ENCODE peak calls at places on chromosomes 12 and 14, in eight cellular contexts. L, C, U, N, P, G, B and Q are unnamed samples.
A peak's percentile ranks its signal among the peaks of the same experiment; 100 is the strongest.

GRCh38 chr12:89117448-89118034 is 234.8 kb downstream of the DUSP6 start:
- DNase-seq in C (no peak), P (no peak), U (no peak), N (no peak), G (no peak), B (no peak), L (no peak), Q (no peak)

GRCh38 chr12:92927436-92928116 is 1.5 kb downstream of the EEA1 start:
- DNase-seq in C (peak; percentile 69), G (no peak), L (no peak), N (peak; percentile 45), U (peak; percentile 76), B (peak; percentile 45), P (no peak), Q (no peak)

GRCh38 chr12:60266381-60266852 is 670.6 kb downstream of the SLC16A7 start:
- DNase-seq in U (peak; percentile 87), P (no peak), L (no peak), G (no peak), C (peak; percentile 85), B (peak; percentile 84), N (no peak), Q (no peak)

GRCh38 chr14:68658029-68658509 is 134.8 kb downstream of the ZFP36L1 start:
- DNase-seq in B (no peak), P (no peak), C (no peak), L (no peak), N (no peak), U (no peak), G (no peak), Q (no peak)

GRCh38 chr12:89954259-89954658 is 245.6 kb upstream of the ATP2B1 start:
- DNase-seq in B (no peak), G (no peak), P (no peak), U (no peak), C (no peak), N (no peak), L (no peak), Q (no peak)

GRCh38 chr14:59484611-59485174 is 376 bp downstream of the JKAMP start:
- DNase-seq in L (no peak), B (peak; percentile 26), P (no peak), G (no peak), C (peak; percentile 48), U (no peak), N (no peak), Q (no peak)

GRCh38 chr12:132840536-132840935 is 11.9 kb upstream of the GOLGA3 start:
- DNase-seq in P (no peak), L (no peak), B (no peak), N (no peak), G (no peak), C (no peak), U (no peak), Q (no peak)

GRCh38 chr14:56310643-56311042 is 192.4 kb downstream of the PELI2 start:
- DNase-seq in G (no peak), N (no peak), L (no peak), C (peak; percentile 33), B (no peak), U (peak; percentile 56), P (peak; percentile 57), Q (no peak)

GRCh38 chr14:35669782-35670181 is 135.8 kb downstream of the INSM2 start:
- DNase-seq in B (peak; percentile 5), G (no peak), P (no peak), N (no peak), U (peak; percentile 83), C (peak; percentile 5), L (no peak), Q (no peak)

DNA sequence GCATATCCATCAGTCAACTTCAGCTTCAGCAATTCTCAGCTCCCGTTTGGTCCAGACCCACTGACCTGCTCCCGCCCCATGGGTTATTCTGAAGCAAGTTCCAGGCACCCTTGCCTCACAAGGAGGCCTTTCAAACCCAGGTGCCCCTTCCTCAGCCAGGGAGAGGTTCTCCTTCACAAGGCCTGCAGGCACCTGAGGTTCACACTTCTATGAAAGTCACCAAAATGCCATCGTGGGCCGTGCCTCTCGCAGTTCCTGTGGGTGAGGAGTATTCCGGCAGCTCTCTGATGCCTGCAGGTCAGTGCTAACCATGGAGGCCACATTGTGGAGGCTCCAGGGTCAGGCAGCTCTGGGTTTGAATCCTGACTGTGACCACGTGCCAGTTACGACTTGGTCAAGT is 40.2 kb upstream of the BCL7A start:
- DNase-seq in U (no peak), L (no peak), B (no peak), G (no peak), P (no peak), N (no peak), C (no peak), Q (no peak)
- H3K4me1 ChIP-seq in U (peaks cover 4% of the 10 kb centered on the region), L (no peaks in the 10 kb centered on the region), B (no peaks in the 10 kb centered on the region), G (no peaks in the 10 kb centered on the region), P (no peaks in the 10 kb centered on the region), N (peaks cover 6% of the 10 kb centered on the region), C (no peaks in the 10 kb centered on the region), Q (no peaks in the 10 kb centered on the region)

DNA sequence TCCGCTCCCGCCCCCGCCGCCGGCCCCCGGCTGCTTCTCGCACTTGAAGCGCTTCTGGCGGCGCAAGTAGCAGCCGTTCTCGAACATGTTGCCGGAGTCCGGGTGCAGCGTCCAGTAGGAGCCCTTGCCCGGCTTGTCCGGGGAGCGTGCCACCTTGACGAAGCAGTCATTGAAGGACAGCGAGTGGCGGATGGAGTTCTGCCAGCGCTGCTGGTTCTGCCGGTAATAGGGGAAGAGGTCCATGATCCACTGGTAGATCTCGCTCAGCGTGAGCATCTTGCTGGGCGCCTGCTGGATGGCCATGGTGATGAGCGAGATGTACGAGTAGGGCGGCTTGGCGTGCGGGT is 3.1 kb downstream of the FOXA1 start:
- DNase-seq in C (no peak), L (no peak), B (peak; percentile 77), G (no peak), P (no peak), U (peak; percentile 16), N (peak; percentile 45), Q (no peak)
- H3K4me1 ChIP-seq in C (no peaks in the 10 kb centered on the region), L (peaks cover 12% of the 10 kb centered on the region), B (peaks cover 20% of the 10 kb centered on the region), G (peaks cover 17% of the 10 kb centered on the region), P (peaks cover 3% of the 10 kb centered on the region), U (peaks cover 38% of the 10 kb centered on the region), N (peaks cover 34% of the 10 kb centered on the region), Q (peaks cover 21% of the 10 kb centered on the region)

GRCh38 chr14:75164809-75165208 is 11.6 kb downstream of the TMED10 start:
- DNase-seq in L (no peak), C (no peak), G (no peak), B (no peak), N (no peak), P (no peak), U (no peak), Q (no peak)
- H3K4me1 ChIP-seq in L (peaks cover 11% of the 10 kb centered on the region), C (no peaks in the 10 kb centered on the region), G (peaks cover 62% of the 10 kb centered on the region), B (peaks cover 23% of the 10 kb centered on the region), N (no peaks in the 10 kb centered on the region), P (peaks cover 16% of the 10 kb centered on the region), U (no peaks in the 10 kb centered on the region), Q (peaks cover 61% of the 10 kb centered on the region)

GRCh38 chr12:53623986-53624385 is 2.2 kb downstream of the ATF7 start:
- DNase-seq in U (peak; percentile 36), G (no peak), C (peak; percentile 80), B (no peak), P (no peak), L (no peak), N (no peak), Q (no peak)
- H3K4me1 ChIP-seq in U (peaks cover 4% of the 10 kb centered on the region), G (peaks cover 42% of the 10 kb centered on the region), C (no peaks in the 10 kb centered on the region), B (peaks cover 43% of the 10 kb centered on the region), P (peaks cover 18% of the 10 kb centered on the region), L (peaks cover 22% of the 10 kb centered on the region), N (peaks cover 28% of the 10 kb centered on the region), Q (peaks cover 29% of the 10 kb centered on the region)